ENCODE peak calls at places on chromosomes 6 and 20, in ten cellular contexts. One of them, this sample, is unnamed.

GRCh38 chr20:1336699-1337387 is 7.9 kb upstream of the SDCBP2 start:
- DNase-seq in Calu3: no peak
- DNase-seq in ovary: peak
- DNase-seq in T-helper 2 cell: no peak
- DNase-seq in activated CD8-positive, alpha-beta memory T cell treated with anti-CD3 and anti-CD28 coated beads for 24 hours: peak
- DNase-seq in GM04503: no peak
- DNase-seq in activated CD4-positive, alpha-beta T cell treated with anti-CD3 and anti-CD28 coated beads for 1 hour: no peak
- DNase-seq in cardiac muscle cell: peak
- DNase-seq in H7: no peak
- DNase-seq in ACHN: no peak
- DNase-seq in this sample: no peak

GRCh38 chr6:158665332-158665731 is 15.5 kb downstream of the SYTL3 start:
- DNase-seq in GM04503: no peak
- DNase-seq in activated CD8-positive, alpha-beta memory T cell treated with anti-CD3 and anti-CD28 coated beads for 24 hours: peak
- DNase-seq in T-helper 2 cell: no peak
- DNase-seq in ovary: no peak
- DNase-seq in ACHN: no peak
- DNase-seq in activated CD4-positive, alpha-beta T cell treated with anti-CD3 and anti-CD28 coated beads for 1 hour: no peak
- DNase-seq in Calu3: no peak
- DNase-seq in cardiac muscle cell: no peak
- DNase-seq in H7: no peak
- DNase-seq in this sample: no peak

GRCh38 chr6:119160911-119161310 is 82.4 kb upstream of the FAM184A start:
- DNase-seq in H7: no peak
- DNase-seq in GM04503: no peak
- DNase-seq in activated CD8-positive, alpha-beta memory T cell treated with anti-CD3 and anti-CD28 coated beads for 24 hours: no peak
- DNase-seq in cardiac muscle cell: no peak
- DNase-seq in ovary: no peak
- DNase-seq in Calu3: no peak
- DNase-seq in ACHN: no peak
- DNase-seq in activated CD4-positive, alpha-beta T cell treated with anti-CD3 and anti-CD28 coated beads for 1 hour: no peak
- DNase-seq in T-helper 2 cell: no peak
- DNase-seq in this sample: no peak

GRCh38 chr6:79949235-79949634 is 1.9 kb upstream of the ELOVL4 start:
- DNase-seq in Calu3: peak
- DNase-seq in H7: peak
- DNase-seq in activated CD8-positive, alpha-beta memory T cell treated with anti-CD3 and anti-CD28 coated beads for 24 hours: no peak
- DNase-seq in ACHN: peak
- DNase-seq in ovary: peak
- DNase-seq in T-helper 2 cell: peak
- DNase-seq in GM04503: no peak
- DNase-seq in cardiac muscle cell: peak
- DNase-seq in activated CD4-positive, alpha-beta T cell treated with anti-CD3 and anti-CD28 coated beads for 1 hour: no peak
- DNase-seq in this sample: peak

GRCh38 chr6:143689852-143690251 is 12.1 kb downstream of the PHACTR2 start:
- DNase-seq in ovary: no peak
- DNase-seq in cardiac muscle cell: no peak
- DNase-seq in ACHN: peak
- DNase-seq in H7: no peak
- DNase-seq in Calu3: no peak
- DNase-seq in activated CD4-positive, alpha-beta T cell treated with anti-CD3 and anti-CD28 coated beads for 1 hour: no peak
- DNase-seq in T-helper 2 cell: no peak
- DNase-seq in activated CD8-positive, alpha-beta memory T cell treated with anti-CD3 and anti-CD28 coated beads for 24 hours: no peak
- DNase-seq in GM04503: no peak
- DNase-seq in this sample: no peak

GRCh38 chr20:48626226-48626937 is 201.4 kb downstream of the PREX1 start:
- DNase-seq in ACHN: no peak
- DNase-seq in GM04503: no peak
- DNase-seq in Calu3: no peak
- DNase-seq in T-helper 2 cell: no peak
- DNase-seq in H7: no peak
- DNase-seq in ovary: peak
- DNase-seq in activated CD8-positive, alpha-beta memory T cell treated with anti-CD3 and anti-CD28 coated beads for 24 hours: no peak
- DNase-seq in cardiac muscle cell: peak
- DNase-seq in activated CD4-positive, alpha-beta T cell treated with anti-CD3 and anti-CD28 coated beads for 1 hour: no peak
- DNase-seq in this sample: no peak

GRCh38 chr20:62969939-62970306 is 17.4 kb downstream of the SLC17A9 start:
- DNase-seq in activated CD4-positive, alpha-beta T cell treated with anti-CD3 and anti-CD28 coated beads for 1 hour: no peak
- DNase-seq in cardiac muscle cell: no peak
- DNase-seq in Calu3: no peak
- DNase-seq in T-helper 2 cell: no peak
- DNase-seq in GM04503: no peak
- DNase-seq in ovary: no peak
- DNase-seq in H7: no peak
- DNase-seq in activated CD8-positive, alpha-beta memory T cell treated with anti-CD3 and anti-CD28 coated beads for 24 hours: no peak
- DNase-seq in ACHN: no peak
- DNase-seq in this sample: no peak

GRCh38 chr6:111551521-111552231 is 54.0 kb downstream of the TRAF3IP2 start:
- DNase-seq in H7: peak
- DNase-seq in activated CD8-positive, alpha-beta memory T cell treated with anti-CD3 and anti-CD28 coated beads for 24 hours: no peak
- DNase-seq in activated CD4-positive, alpha-beta T cell treated with anti-CD3 and anti-CD28 coated beads for 1 hour: no peak
- DNase-seq in ACHN: no peak
- DNase-seq in GM04503: no peak
- DNase-seq in T-helper 2 cell: no peak
- DNase-seq in Calu3: peak
- DNase-seq in ovary: no peak
- DNase-seq in cardiac muscle cell: no peak
- DNase-seq in this sample: no peak

GRCh38 chr20:19271879-19272651 is 59.6 kb downstream of the SLC24A3 start:
- DNase-seq in Calu3: no peak
- DNase-seq in ovary: no peak
- DNase-seq in activated CD8-positive, alpha-beta memory T cell treated with anti-CD3 and anti-CD28 coated beads for 24 hours: no peak
- DNase-seq in activated CD4-positive, alpha-beta T cell treated with anti-CD3 and anti-CD28 coated beads for 1 hour: no peak
- DNase-seq in ACHN: no peak
- DNase-seq in T-helper 2 cell: no peak
- DNase-seq in cardiac muscle cell: no peak
- DNase-seq in GM04503: no peak
- DNase-seq in H7: no peak
- DNase-seq in this sample: no peak

GRCh38 chr6:74113901-74114300 is 417.9 kb downstream of the CD109 start:
- DNase-seq in cardiac muscle cell: no peak
- DNase-seq in ovary: no peak
- DNase-seq in ACHN: no peak
- DNase-seq in H7: no peak
- DNase-seq in T-helper 2 cell: no peak
- DNase-seq in activated CD4-positive, alpha-beta T cell treated with anti-CD3 and anti-CD28 coated beads for 1 hour: no peak
- DNase-seq in activated CD8-positive, alpha-beta memory T cell treated with anti-CD3 and anti-CD28 coated beads for 24 hours: no peak
- DNase-seq in Calu3: no peak
- DNase-seq in GM04503: no peak
- DNase-seq in this sample: no peak

GRCh38 chr6:53938810-53939209 is 144.0 kb downstream of the LRRC1 start:
- DNase-seq in ACHN: no peak
- DNase-seq in ovary: no peak
- DNase-seq in activated CD8-positive, alpha-beta memory T cell treated with anti-CD3 and anti-CD28 coated beads for 24 hours: no peak
- DNase-seq in H7: no peak
- DNase-seq in activated CD4-positive, alpha-beta T cell treated with anti-CD3 and anti-CD28 coated beads for 1 hour: no peak
- DNase-seq in cardiac muscle cell: peak
- DNase-seq in T-helper 2 cell: no peak
- DNase-seq in GM04503: no peak
- DNase-seq in Calu3: no peak
- DNase-seq in this sample: no peak

GRCh38 chr6:119739776-119740175 is 390.2 kb upstream of the MAN1A1 start:
- DNase-seq in GM04503: no peak
- DNase-seq in H7: no peak
- DNase-seq in activated CD4-positive, alpha-beta T cell treated with anti-CD3 and anti-CD28 coated beads for 1 hour: no peak
- DNase-seq in T-helper 2 cell: no peak
- DNase-seq in ACHN: no peak
- DNase-seq in ovary: no peak
- DNase-seq in Calu3: no peak
- DNase-seq in activated CD8-positive, alpha-beta memory T cell treated with anti-CD3 and anti-CD28 coated beads for 24 hours: no peak
- DNase-seq in cardiac muscle cell: no peak
- DNase-seq in this sample: no peak

GRCh38 chr20:14453259-14453658 is 115.8 kb upstream of the FLRT3 start:
- DNase-seq in ACHN: no peak
- DNase-seq in Calu3: no peak
- DNase-seq in cardiac muscle cell: no peak
- DNase-seq in GM04503: no peak
- DNase-seq in activated CD8-positive, alpha-beta memory T cell treated with anti-CD3 and anti-CD28 coated beads for 24 hours: no peak
- DNase-seq in T-helper 2 cell: no peak
- DNase-seq in ovary: no peak
- DNase-seq in activated CD4-positive, alpha-beta T cell treated with anti-CD3 and anti-CD28 coated beads for 1 hour: no peak
- DNase-seq in H7: no peak
- DNase-seq in this sample: no peak

GRCh38 chr20:59723607-59724456 is 119.5 kb downstream of the PHACTR3 start:
- DNase-seq in activated CD8-positive, alpha-beta memory T cell treated with anti-CD3 and anti-CD28 coated beads for 24 hours: no peak
- DNase-seq in activated CD4-positive, alpha-beta T cell treated with anti-CD3 and anti-CD28 coated beads for 1 hour: no peak
- DNase-seq in cardiac muscle cell: no peak
- DNase-seq in Calu3: no peak
- DNase-seq in H7: no peak
- DNase-seq in ACHN: no peak
- DNase-seq in ovary: no peak
- DNase-seq in GM04503: no peak
- DNase-seq in T-helper 2 cell: no peak
- DNase-seq in this sample: no peak

GRCh38 chr20:62097881-62098407 is 24.3 kb upstream of the LSM14B start:
- DNase-seq in cardiac muscle cell: no peak
- DNase-seq in activated CD8-positive, alpha-beta memory T cell treated with anti-CD3 and anti-CD28 coated beads for 24 hours: no peak
- DNase-seq in ovary: no peak
- DNase-seq in activated CD4-positive, alpha-beta T cell treated with anti-CD3 and anti-CD28 coated beads for 1 hour: no peak
- DNase-seq in Calu3: no peak
- DNase-seq in GM04503: no peak
- DNase-seq in T-helper 2 cell: no peak
- DNase-seq in H7: peak
- DNase-seq in ACHN: no peak
- DNase-seq in this sample: no peak

GRCh38 chr20:20823469-20823868 is 111.0 kb upstream of the RALGAPA2 start:
- DNase-seq in T-helper 2 cell: no peak
- DNase-seq in ovary: no peak
- DNase-seq in cardiac muscle cell: no peak
- DNase-seq in GM04503: no peak
- DNase-seq in Calu3: no peak
- DNase-seq in activated CD4-positive, alpha-beta T cell treated with anti-CD3 and anti-CD28 coated beads for 1 hour: no peak
- DNase-seq in H7: no peak
- DNase-seq in activated CD8-positive, alpha-beta memory T cell treated with anti-CD3 and anti-CD28 coated beads for 24 hours: no peak
- DNase-seq in ACHN: no peak
- DNase-seq in this sample: no peak

GRCh38 chr20:46939031-46939430 is 44.4 kb downstream of the EYA2 start:
- DNase-seq in Calu3: peak
- DNase-seq in GM04503: no peak
- DNase-seq in ACHN: peak
- DNase-seq in activated CD8-positive, alpha-beta memory T cell treated with anti-CD3 and anti-CD28 coated beads for 24 hours: no peak
- DNase-seq in cardiac muscle cell: no peak
- DNase-seq in activated CD4-positive, alpha-beta T cell treated with anti-CD3 and anti-CD28 coated beads for 1 hour: no peak
- DNase-seq in H7: peak
- DNase-seq in ovary: no peak
- DNase-seq in T-helper 2 cell: no peak
- DNase-seq in this sample: no peak

GRCh38 chr6:128655978-128656498 is 135.6 kb upstream of the PTPRK start:
- DNase-seq in activated CD8-positive, alpha-beta memory T cell treated with anti-CD3 and anti-CD28 coated beads for 24 hours: peak
- DNase-seq in GM04503: peak
- DNase-seq in cardiac muscle cell: peak
- DNase-seq in ovary: no peak
- DNase-seq in activated CD4-positive, alpha-beta T cell treated with anti-CD3 and anti-CD28 coated beads for 1 hour: no peak
- DNase-seq in Calu3: peak
- DNase-seq in ACHN: peak
- DNase-seq in T-helper 2 cell: no peak
- DNase-seq in H7: no peak
- DNase-seq in this sample: no peak

GRCh38 chr20:33443512-33444239 is at the start of gene SNTA1:
- DNase-seq in ACHN: peak
- DNase-seq in activated CD8-positive, alpha-beta memory T cell treated with anti-CD3 and anti-CD28 coated beads for 24 hours: peak
- DNase-seq in activated CD4-positive, alpha-beta T cell treated with anti-CD3 and anti-CD28 coated beads for 1 hour: peak
- DNase-seq in ovary: peak
- DNase-seq in Calu3: peak
- DNase-seq in H7: peak
- DNase-seq in GM04503: peak
- DNase-seq in T-helper 2 cell: peak
- DNase-seq in cardiac muscle cell: peak
- DNase-seq in this sample: peak

GRCh38 chr6:133526436-133526835 is 285.3 kb downstream of the EYA4 start:
- DNase-seq in activated CD8-positive, alpha-beta memory T cell treated with anti-CD3 and anti-CD28 coated beads for 24 hours: no peak
- DNase-seq in T-helper 2 cell: no peak
- DNase-seq in Calu3: no peak
- DNase-seq in H7: no peak
- DNase-seq in cardiac muscle cell: no peak
- DNase-seq in GM04503: no peak
- DNase-seq in ACHN: no peak
- DNase-seq in ovary: no peak
- DNase-seq in activated CD4-positive, alpha-beta T cell treated with anti-CD3 and anti-CD28 coated beads for 1 hour: no peak
- DNase-seq in this sample: no peak

GRCh38 chr6:149130093-149130872 is 187.2 kb upstream of the TAB2 start:
- DNase-seq in T-helper 2 cell: no peak
- DNase-seq in activated CD8-positive, alpha-beta memory T cell treated with anti-CD3 and anti-CD28 coated beads for 24 hours: no peak
- DNase-seq in activated CD4-positive, alpha-beta T cell treated with anti-CD3 and anti-CD28 coated beads for 1 hour: no peak
- DNase-seq in GM04503: no peak
- DNase-seq in Calu3: no peak
- DNase-seq in H7: no peak
- DNase-seq in ovary: no peak
- DNase-seq in ACHN: peak
- DNase-seq in cardiac muscle cell: no peak
- DNase-seq in this sample: no peak